ENCODE peak calls at places on chromosomes 11 and 22, in eight cellular contexts. One of them, this sample, is unnamed.

GRCh38 chr11:37811349-37811748 is 1213.3 kb upstream of the RAG2 start:
- DNase-seq in A549: no peak
- DNase-seq in tibial artery: no peak
- DNase-seq in ovary: no peak
- DNase-seq in prostate gland: no peak
- DNase-seq in IMR-90: no peak
- DNase-seq in Peyer's patch: no peak
- DNase-seq in heart left ventricle: no peak
- DNase-seq in this sample: no peak

GRCh38 chr11:47905358-47906059 is 57.4 kb upstream of the NUP160 start:
- DNase-seq in heart left ventricle: no peak
- DNase-seq in IMR-90: peak; percentile 80
- DNase-seq in Peyer's patch: no peak
- DNase-seq in ovary: no peak
- DNase-seq in A549: no peak
- DNase-seq in tibial artery: no peak
- DNase-seq in prostate gland: no peak
- DNase-seq in this sample: no peak

GRCh38 chr22:29784451-29785361 is 17.5 kb downstream of the UQCR10 start:
- DNase-seq in ovary: peak; percentile 85
- DNase-seq in heart left ventricle: no peak
- DNase-seq in IMR-90: peak; percentile 18
- DNase-seq in A549: no peak
- DNase-seq in tibial artery: peak; percentile 34
- DNase-seq in prostate gland: no peak
- DNase-seq in Peyer's patch: no peak
- DNase-seq in this sample: no peak

GRCh38 chr22:22720201-22720723 is 75.8 kb downstream of the GGTLC2 start:
- DNase-seq in prostate gland: no peak
- DNase-seq in ovary: no peak
- DNase-seq in IMR-90: peak; percentile 34
- DNase-seq in heart left ventricle: no peak
- DNase-seq in Peyer's patch: peak; percentile 58
- DNase-seq in tibial artery: no peak
- DNase-seq in A549: no peak
- DNase-seq in this sample: no peak

GRCh38 chr11:63888170-63889086 is 28.5 kb downstream of the RCOR2 start:
- DNase-seq in prostate gland: peak; percentile 81
- DNase-seq in ovary: peak; percentile 71
- DNase-seq in A549: no peak
- DNase-seq in tibial artery: peak; percentile 65
- DNase-seq in Peyer's patch: peak; percentile 72
- DNase-seq in IMR-90: peak; percentile 52
- DNase-seq in heart left ventricle: peak; percentile 64
- DNase-seq in this sample: peak; percentile 82

GRCh38 chr22:25334091-25334490 is 114.7 kb downstream of the CRYBB2 start:
- DNase-seq in IMR-90: peak; percentile 16
- DNase-seq in Peyer's patch: peak; percentile 22
- DNase-seq in prostate gland: peak; percentile 38
- DNase-seq in tibial artery: no peak
- DNase-seq in A549: no peak
- DNase-seq in ovary: no peak
- DNase-seq in heart left ventricle: peak; percentile 46
- DNase-seq in this sample: no peak

GRCh38 chr11:63574856-63575602 is 11.8 kb upstream of the PLAAT2 start:
- DNase-seq in A549: no peak
- DNase-seq in Peyer's patch: no peak
- DNase-seq in prostate gland: no peak
- DNase-seq in tibial artery: peak; percentile 68
- DNase-seq in ovary: peak; percentile 70
- DNase-seq in heart left ventricle: peak; percentile 61
- DNase-seq in IMR-90: peak; percentile 27
- DNase-seq in this sample: no peak

GRCh38 chr22:32534252-32535215 is 59.9 kb downstream of the FBXO7 start:
- DNase-seq in heart left ventricle: peak; percentile 75
- DNase-seq in ovary: no peak
- DNase-seq in prostate gland: no peak
- DNase-seq in IMR-90: no peak
- DNase-seq in A549: no peak
- DNase-seq in tibial artery: no peak
- DNase-seq in Peyer's patch: no peak
- DNase-seq in this sample: no peak

GRCh38 chr11:236774-237767 is at the start of gene PSMD13:
- DNase-seq in prostate gland: peak; percentile 81
- DNase-seq in heart left ventricle: peak; percentile 90
- DNase-seq in tibial artery: peak; percentile 82
- DNase-seq in ovary: peak; percentile 90
- DNase-seq in IMR-90: peak; percentile 81
- DNase-seq in A549: peak; percentile 93
- DNase-seq in Peyer's patch: peak; percentile 77
- DNase-seq in this sample: no peak

GRCh38 chr11:120224872-120225371 is 14.1 kb downstream of the OAF start:
- DNase-seq in prostate gland: no peak
- DNase-seq in tibial artery: no peak
- DNase-seq in A549: no peak
- DNase-seq in ovary: peak; percentile 61
- DNase-seq in heart left ventricle: peak; percentile 70
- DNase-seq in Peyer's patch: no peak
- DNase-seq in IMR-90: no peak
- DNase-seq in this sample: no peak

DNA sequence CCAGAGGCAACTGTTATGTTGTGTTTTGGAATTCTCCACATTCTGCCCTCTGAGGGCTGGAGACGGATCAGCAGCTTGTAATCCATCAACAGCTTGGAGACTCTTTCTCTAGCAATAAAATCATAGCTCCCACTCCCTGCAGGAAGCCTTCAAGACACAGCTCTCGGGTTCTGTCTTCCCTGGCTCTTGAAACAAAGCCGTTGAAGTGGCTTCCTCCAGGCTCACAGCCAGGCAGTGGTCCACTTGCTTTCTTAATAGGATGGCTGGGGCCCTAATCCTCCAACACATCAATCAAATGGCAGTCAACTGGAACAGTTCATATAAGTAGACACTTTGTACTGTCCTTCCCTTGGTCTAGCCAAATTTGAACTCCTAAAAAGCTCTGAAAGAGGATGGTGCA is 74.4 kb downstream of the SC5D start:
- DNase-seq in Peyer's patch: no peak
- DNase-seq in tibial artery: no peak
- DNase-seq in heart left ventricle: no peak
- DNase-seq in A549: no peak
- DNase-seq in IMR-90: no peak
- DNase-seq in ovary: no peak
- DNase-seq in prostate gland: no peak
- DNase-seq in this sample: no peak
- H3K27ac ChIP-seq in Peyer's patch: peak overlapping the region; percentile 30
- H3K27ac ChIP-seq in tibial artery: no peak overlapping the region
- H3K27ac ChIP-seq in heart left ventricle: no peak overlapping the region
- H3K27ac ChIP-seq in A549: no peak overlapping the region
- H3K27ac ChIP-seq in IMR-90: no peak overlapping the region
- H3K27ac ChIP-seq in ovary: no peak overlapping the region
- H3K27ac ChIP-seq in prostate gland: no peak overlapping the region
- H3K27ac ChIP-seq in this sample: no peak overlapping the region

GRCh38 chr22:31148516-31148915 is 8.2 kb upstream of the PLA2G3 start:
- DNase-seq in A549: no peak
- DNase-seq in ovary: peak; percentile 33
- DNase-seq in IMR-90: peak; percentile 35
- DNase-seq in heart left ventricle: no peak
- DNase-seq in tibial artery: peak; percentile 41
- DNase-seq in prostate gland: no peak
- DNase-seq in Peyer's patch: no peak
- DNase-seq in this sample: no peak

GRCh38 chr22:31148953-31149627 is 8.8 kb upstream of the PLA2G3 start:
- DNase-seq in tibial artery: peak; percentile 61
- DNase-seq in Peyer's patch: peak; percentile 43
- DNase-seq in A549: peak; percentile 75
- DNase-seq in heart left ventricle: peak; percentile 76
- DNase-seq in ovary: peak; percentile 77
- DNase-seq in prostate gland: peak; percentile 78
- DNase-seq in IMR-90: peak; percentile 80
- DNase-seq in this sample: no peak

GRCh38 chr22:31153357-31153756 is 6.6 kb upstream of the RNF185 start:
- DNase-seq in prostate gland: no peak
- DNase-seq in ovary: peak; percentile 26
- DNase-seq in A549: no peak
- DNase-seq in tibial artery: no peak
- DNase-seq in Peyer's patch: no peak
- DNase-seq in heart left ventricle: no peak
- DNase-seq in IMR-90: no peak
- DNase-seq in this sample: no peak

GRCh38 chr22:31151872-31152271 is 8.1 kb upstream of the RNF185 start:
- DNase-seq in A549: no peak
- DNase-seq in heart left ventricle: no peak
- DNase-seq in tibial artery: no peak
- DNase-seq in prostate gland: no peak
- DNase-seq in Peyer's patch: no peak
- DNase-seq in IMR-90: no peak
- DNase-seq in ovary: no peak
- DNase-seq in this sample: no peak

DNA sequence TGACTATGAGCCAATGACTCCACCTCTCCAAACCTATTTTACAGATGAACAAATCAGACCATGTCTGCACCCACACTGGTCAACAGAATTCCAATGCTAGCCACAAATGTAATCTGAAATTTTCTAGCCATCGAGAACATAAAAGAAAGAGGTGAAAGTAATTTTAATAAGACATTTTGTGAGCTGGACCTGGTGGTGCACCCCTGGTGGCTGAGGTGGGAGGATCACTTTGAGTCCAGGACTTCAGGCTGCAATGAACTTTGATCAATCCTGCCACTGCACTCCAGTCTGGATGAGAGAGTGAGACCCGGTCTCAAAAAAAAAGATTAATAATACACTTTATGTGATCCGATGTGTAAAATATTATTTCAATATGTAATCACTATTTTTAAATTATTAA is 9.4 kb upstream of the RNF185 start:
- DNase-seq in ovary: no peak
- DNase-seq in A549: no peak
- DNase-seq in prostate gland: no peak
- DNase-seq in tibial artery: no peak
- DNase-seq in IMR-90: no peak
- DNase-seq in Peyer's patch: no peak
- DNase-seq in heart left ventricle: no peak
- DNase-seq in this sample: no peak
- TF ChIP-seq CTCF in ovary: no peak
- TF ChIP-seq CTCF in A549: peak; percentile 6
- TF ChIP-seq CTCF in prostate gland: no peak
- TF ChIP-seq CTCF in tibial artery: no peak
- TF ChIP-seq CTCF in IMR-90: peak; percentile 28
- TF ChIP-seq CTCF in Peyer's patch: peak; percentile 10
- TF ChIP-seq CTCF in heart left ventricle: no peak
- TF ChIP-seq CTCF in this sample: peak; percentile 40

GRCh38 chr11:79348976-79349682 is 91.7 kb downstream of the TENM4 start:
- DNase-seq in heart left ventricle: no peak
- DNase-seq in tibial artery: no peak
- DNase-seq in prostate gland: no peak
- DNase-seq in Peyer's patch: no peak
- DNase-seq in ovary: no peak
- DNase-seq in IMR-90: no peak
- DNase-seq in A549: no peak
- DNase-seq in this sample: no peak

GRCh38 chr11:79352304-79352703 is 88.5 kb downstream of the TENM4 start:
- DNase-seq in ovary: no peak
- DNase-seq in heart left ventricle: no peak
- DNase-seq in tibial artery: no peak
- DNase-seq in IMR-90: no peak
- DNase-seq in A549: no peak
- DNase-seq in prostate gland: no peak
- DNase-seq in Peyer's patch: no peak
- DNase-seq in this sample: no peak

GRCh38 chr11:79353706-79354105 is 87.1 kb downstream of the TENM4 start:
- DNase-seq in prostate gland: no peak
- DNase-seq in A549: no peak
- DNase-seq in ovary: no peak
- DNase-seq in heart left ventricle: no peak
- DNase-seq in IMR-90: peak; percentile 7
- DNase-seq in tibial artery: no peak
- DNase-seq in Peyer's patch: no peak
- DNase-seq in this sample: no peak
- H3K4me1 ChIP-seq in prostate gland: no peaks in the 10 kb centered on the region
- H3K4me1 ChIP-seq in A549: no peaks in the 10 kb centered on the region
- H3K4me1 ChIP-seq in ovary: peaks cover 14% of the 10 kb centered on the region
- H3K4me1 ChIP-seq in heart left ventricle: no peaks in the 10 kb centered on the region
- H3K4me1 ChIP-seq in IMR-90: no peaks in the 10 kb centered on the region
- H3K4me1 ChIP-seq in tibial artery: no peaks in the 10 kb centered on the region
- H3K4me1 ChIP-seq in Peyer's patch: no peaks in the 10 kb centered on the region
- H3K4me1 ChIP-seq in this sample: no peaks in the 10 kb centered on the region

GRCh38 chr11:74592441-74593362 is at the start of gene POLD3:
- DNase-seq in IMR-90: peak; percentile 81
- DNase-seq in Peyer's patch: peak; percentile 94
- DNase-seq in tibial artery: peak; percentile 95
- DNase-seq in A549: peak; percentile 80
- DNase-seq in prostate gland: peak; percentile 94
- DNase-seq in heart left ventricle: peak; percentile 96
- DNase-seq in ovary: peak; percentile 96
- DNase-seq in this sample: peak; percentile 93
- H3K27ac ChIP-seq in IMR-90: peak within 1 kb of the TSS; percentile 71
- H3K27ac ChIP-seq in Peyer's patch: peak within 1 kb of the TSS; percentile 32
- H3K27ac ChIP-seq in tibial artery: peak within 1 kb of the TSS; percentile 90
- H3K27ac ChIP-seq in A549: peak within 1 kb of the TSS; percentile 98
- H3K27ac ChIP-seq in prostate gland: peak within 1 kb of the TSS; percentile 77
- H3K27ac ChIP-seq in heart left ventricle: peak within 1 kb of the TSS; percentile 65
- H3K27ac ChIP-seq in ovary: no peak within 1 kb of the TSS
- H3K27ac ChIP-seq in this sample: peak within 1 kb of the TSS; percentile 65

DNA sequence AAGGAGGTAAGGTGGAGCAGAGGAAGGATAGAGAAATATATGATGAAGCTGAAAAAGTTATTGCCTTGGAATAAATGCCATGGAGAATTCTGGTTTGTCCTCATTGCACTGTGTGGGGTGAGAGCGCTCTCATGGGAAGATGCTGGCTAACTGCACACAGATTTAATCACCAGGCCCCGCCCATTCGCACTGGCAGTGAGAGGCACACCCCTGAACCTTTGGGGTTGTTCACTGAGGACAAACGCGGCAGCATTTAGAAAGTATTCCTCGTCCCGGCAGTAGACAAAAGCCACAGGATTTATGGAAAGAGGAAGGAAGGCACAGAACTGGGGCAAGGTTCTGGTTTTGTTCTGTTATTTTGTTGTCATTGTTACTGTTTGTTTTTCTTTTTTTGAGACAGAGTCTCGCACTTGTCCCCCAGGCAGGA is 70.2 kb downstream of the MED15 start:
- DNase-seq in prostate gland: no peak
- DNase-seq in Peyer's patch: no peak
- DNase-seq in ovary: no peak
- DNase-seq in A549: no peak
- DNase-seq in IMR-90: no peak
- DNase-seq in heart left ventricle: no peak
- DNase-seq in tibial artery: no peak
- DNase-seq in this sample: peak; percentile 31
- TF ChIP-seq CTCF in prostate gland: no peak
- TF ChIP-seq CTCF in Peyer's patch: no peak
- TF ChIP-seq CTCF in ovary: no peak
- TF ChIP-seq CTCF in A549: no peak
- TF ChIP-seq CTCF in IMR-90: no peak
- TF ChIP-seq CTCF in heart left ventricle: no peak
- TF ChIP-seq CTCF in tibial artery: no peak
- TF ChIP-seq CTCF in this sample: no peak

This sample was measured in RWPE2.